ENCODE peak calls at places on chromosomes 5 and 9, in seven cellular contexts. One of them, this sample, is unnamed.

GRCh38 chr9:97696025-97696822 is 916 bp downstream of the XPA start:
- DNase-seq in brain microvascular endothelial cell: no peak
- DNase-seq in fibroblast of the aortic adventitia: peak
- DNase-seq in pancreas: no peak
- DNase-seq in lower leg skin: no peak
- DNase-seq in lower lobe of right lung: no peak
- DNase-seq in AG04449: no peak
- DNase-seq in this sample: no peak

GRCh38 chr9:110777201-110777842 is 108.7 kb downstream of the MUSK start:
- DNase-seq in brain microvascular endothelial cell: peak
- DNase-seq in fibroblast of the aortic adventitia: peak
- DNase-seq in pancreas: no peak
- DNase-seq in lower leg skin: no peak
- DNase-seq in lower lobe of right lung: no peak
- DNase-seq in AG04449: no peak
- DNase-seq in this sample: no peak

GRCh38 chr5:149264432-149265069 is 7.1 kb upstream of the AFAP1L1 start:
- DNase-seq in brain microvascular endothelial cell: no peak
- DNase-seq in fibroblast of the aortic adventitia: no peak
- DNase-seq in pancreas: peak
- DNase-seq in lower leg skin: no peak
- DNase-seq in lower lobe of right lung: no peak
- DNase-seq in AG04449: no peak
- DNase-seq in this sample: no peak

GRCh38 chr5:92237896-92238295 is 854.8 kb upstream of the ARRDC3 start:
- DNase-seq in brain microvascular endothelial cell: no peak
- DNase-seq in fibroblast of the aortic adventitia: no peak
- DNase-seq in pancreas: no peak
- DNase-seq in lower leg skin: no peak
- DNase-seq in lower lobe of right lung: no peak
- DNase-seq in AG04449: no peak
- DNase-seq in this sample: no peak

GRCh38 chr9:132079391-132080071 is at the start of gene MED27:
- DNase-seq in brain microvascular endothelial cell: peak
- DNase-seq in fibroblast of the aortic adventitia: peak
- DNase-seq in pancreas: peak
- DNase-seq in lower leg skin: peak
- DNase-seq in lower lobe of right lung: peak
- DNase-seq in AG04449: no peak
- DNase-seq in this sample: peak

GRCh38 chr5:6405591-6405990 is 27.2 kb upstream of the MED10 start:
- DNase-seq in brain microvascular endothelial cell: no peak
- DNase-seq in fibroblast of the aortic adventitia: no peak
- DNase-seq in pancreas: no peak
- DNase-seq in lower leg skin: peak
- DNase-seq in lower lobe of right lung: no peak
- DNase-seq in AG04449: no peak
- DNase-seq in this sample: no peak

GRCh38 chr9:94586814-94587213 is 6.8 kb downstream of the FBP2 start:
- DNase-seq in brain microvascular endothelial cell: peak
- DNase-seq in fibroblast of the aortic adventitia: peak
- DNase-seq in pancreas: no peak
- DNase-seq in lower leg skin: peak
- DNase-seq in lower lobe of right lung: no peak
- DNase-seq in AG04449: no peak
- DNase-seq in this sample: no peak

GRCh38 chr5:1183424-1184162 is 17.8 kb upstream of the SLC6A19 start:
- DNase-seq in brain microvascular endothelial cell: no peak
- DNase-seq in fibroblast of the aortic adventitia: no peak
- DNase-seq in pancreas: no peak
- DNase-seq in lower leg skin: no peak
- DNase-seq in lower lobe of right lung: peak
- DNase-seq in AG04449: no peak
- DNase-seq in this sample: no peak

GRCh38 chr5:178367351-178368120 is 134.9 kb upstream of the PHYKPL start:
- DNase-seq in brain microvascular endothelial cell: no peak
- DNase-seq in fibroblast of the aortic adventitia: no peak
- DNase-seq in pancreas: no peak
- DNase-seq in lower leg skin: no peak
- DNase-seq in lower lobe of right lung: peak
- DNase-seq in AG04449: no peak
- DNase-seq in this sample: no peak

GRCh38 chr5:60927450-60927849 is 17.4 kb downstream of the ERCC8 start:
- DNase-seq in brain microvascular endothelial cell: no peak
- DNase-seq in fibroblast of the aortic adventitia: no peak
- DNase-seq in pancreas: no peak
- DNase-seq in lower leg skin: no peak
- DNase-seq in lower lobe of right lung: no peak
- DNase-seq in AG04449: no peak
- DNase-seq in this sample: no peak

GRCh38 chr5:60929024-60929423 is 15.8 kb downstream of the ERCC8 start:
- DNase-seq in brain microvascular endothelial cell: no peak
- DNase-seq in fibroblast of the aortic adventitia: peak
- DNase-seq in pancreas: no peak
- DNase-seq in lower leg skin: no peak
- DNase-seq in lower lobe of right lung: no peak
- DNase-seq in AG04449: no peak
- DNase-seq in this sample: no peak
- TF ChIP-seq CTCF in brain microvascular endothelial cell: peak
- TF ChIP-seq CTCF in fibroblast of the aortic adventitia: no peak
- TF ChIP-seq CTCF in pancreas: no peak
- TF ChIP-seq CTCF in lower leg skin: no peak
- TF ChIP-seq CTCF in lower lobe of right lung: no peak
- TF ChIP-seq CTCF in AG04449: no peak
- TF ChIP-seq CTCF in this sample: no peak

DNA sequence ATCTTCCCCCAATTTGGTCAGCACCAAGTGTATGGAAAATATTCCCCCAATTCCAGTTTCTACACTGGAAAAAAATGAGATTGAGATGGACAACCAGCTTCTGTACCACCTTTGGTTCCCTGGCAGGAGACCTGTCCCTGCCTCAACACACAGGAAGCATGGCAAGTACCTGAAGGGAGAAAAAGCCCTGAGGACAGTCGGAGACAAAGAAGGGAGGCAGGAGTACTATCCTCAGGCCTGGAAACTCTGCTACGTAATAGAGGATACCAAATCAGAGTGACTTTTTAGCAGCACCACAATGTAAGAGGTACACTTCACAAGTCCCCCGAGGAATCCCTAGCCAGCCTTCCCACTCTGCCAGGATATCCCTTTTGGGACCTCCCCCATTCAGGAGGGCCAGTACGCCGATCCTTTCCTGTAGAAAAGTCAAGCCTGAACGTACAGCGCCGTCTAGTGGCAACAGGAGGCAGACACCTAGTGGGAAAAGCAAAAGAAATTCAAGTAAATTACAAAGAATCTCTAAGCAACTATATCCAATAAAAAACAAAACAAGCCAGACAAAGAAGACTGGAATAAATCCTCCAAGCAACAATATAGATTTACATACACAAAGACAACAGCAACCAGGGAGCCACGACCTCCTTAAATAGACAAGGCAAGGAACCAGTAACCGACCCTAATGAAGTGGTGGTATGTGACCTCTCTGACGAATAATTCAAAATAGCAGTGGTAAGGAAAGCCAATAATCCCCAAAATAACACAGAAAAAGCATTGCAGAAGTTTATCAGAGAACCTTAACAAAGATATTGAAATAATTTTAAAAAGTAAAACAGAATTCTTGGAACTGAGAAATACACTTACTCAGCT is 63.3 kb upstream of the SLCO6A1 start:
- DNase-seq in brain microvascular endothelial cell: peak
- DNase-seq in fibroblast of the aortic adventitia: peak
- DNase-seq in pancreas: no peak
- DNase-seq in lower leg skin: no peak
- DNase-seq in lower lobe of right lung: peak
- DNase-seq in AG04449: no peak
- DNase-seq in this sample: no peak
- TF ChIP-seq CTCF in brain microvascular endothelial cell: peak
- TF ChIP-seq CTCF in fibroblast of the aortic adventitia: peak
- TF ChIP-seq CTCF in pancreas: no peak
- TF ChIP-seq CTCF in lower leg skin: no peak
- TF ChIP-seq CTCF in lower lobe of right lung: peak
- TF ChIP-seq CTCF in AG04449: peak
- TF ChIP-seq CTCF in this sample: peak

DNA sequence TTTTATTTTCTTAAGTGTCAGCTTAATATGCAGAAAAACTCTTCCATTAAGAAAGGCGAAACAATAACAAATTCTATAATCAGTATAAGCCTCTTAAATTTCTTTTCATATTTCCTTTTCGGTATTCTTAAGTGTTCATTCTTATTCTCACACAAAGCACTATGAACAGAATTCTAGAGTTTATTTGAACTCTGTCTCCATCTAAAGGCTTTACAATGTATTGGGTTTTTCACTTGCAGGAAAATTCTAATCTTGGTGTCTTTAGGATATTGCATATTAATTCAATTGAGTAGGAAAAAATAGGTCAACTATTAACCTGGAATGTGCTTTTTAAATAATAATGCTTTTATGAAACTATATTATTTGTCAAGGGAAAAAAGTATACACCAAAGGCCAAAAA is 166.6 kb downstream of the SLF1 start:
- DNase-seq in brain microvascular endothelial cell: no peak
- DNase-seq in fibroblast of the aortic adventitia: peak
- DNase-seq in pancreas: no peak
- DNase-seq in lower leg skin: no peak
- DNase-seq in lower lobe of right lung: no peak
- DNase-seq in AG04449: no peak
- DNase-seq in this sample: no peak
- TF ChIP-seq CTCF in brain microvascular endothelial cell: no peak
- TF ChIP-seq CTCF in fibroblast of the aortic adventitia: peak
- TF ChIP-seq CTCF in pancreas: no peak
- TF ChIP-seq CTCF in lower leg skin: no peak
- TF ChIP-seq CTCF in lower lobe of right lung: no peak
- TF ChIP-seq CTCF in AG04449: no peak
- TF ChIP-seq CTCF in this sample: no peak

DNA sequence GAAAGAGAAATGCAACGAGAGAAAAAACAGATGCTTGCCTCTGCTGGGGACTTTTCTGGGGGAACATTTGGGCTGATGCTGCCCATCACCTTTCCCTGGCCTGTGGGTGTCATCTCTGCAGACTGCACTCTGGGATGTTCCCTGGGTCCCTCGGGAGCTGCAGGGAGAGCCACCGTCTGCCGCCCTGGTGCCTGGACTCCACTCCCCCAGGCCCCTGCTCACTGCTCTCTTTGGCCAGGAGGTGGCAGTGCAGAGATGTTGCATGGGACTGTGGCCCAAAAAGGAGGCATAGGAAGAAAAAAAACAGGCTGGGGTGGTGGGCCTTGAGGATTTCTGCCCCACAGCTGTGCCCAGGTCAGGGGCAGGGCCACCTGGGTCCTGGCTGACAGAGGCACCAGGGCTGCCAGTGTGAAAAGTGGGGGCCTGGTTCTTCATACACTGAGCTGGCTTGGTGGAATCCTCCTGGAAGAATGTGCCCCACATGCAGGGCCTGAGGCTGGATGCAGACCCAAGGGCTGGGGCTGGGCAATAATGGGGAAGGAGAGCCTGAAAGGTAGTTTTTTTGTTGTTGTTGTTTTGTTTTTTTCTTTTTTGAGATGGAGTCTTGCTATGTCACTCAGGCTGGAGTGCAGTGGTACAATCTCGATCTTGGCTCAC is 353.6 kb downstream of the SLIT3 start:
- DNase-seq in brain microvascular endothelial cell: peak
- DNase-seq in fibroblast of the aortic adventitia: peak
- DNase-seq in pancreas: peak
- DNase-seq in lower leg skin: no peak
- DNase-seq in lower lobe of right lung: no peak
- DNase-seq in AG04449: no peak
- DNase-seq in this sample: no peak
- TF ChIP-seq CTCF in brain microvascular endothelial cell: peak
- TF ChIP-seq CTCF in fibroblast of the aortic adventitia: peak
- TF ChIP-seq CTCF in pancreas: peak
- TF ChIP-seq CTCF in lower leg skin: no peak
- TF ChIP-seq CTCF in lower lobe of right lung: peak
- TF ChIP-seq CTCF in AG04449: peak
- TF ChIP-seq CTCF in this sample: peak

DNA sequence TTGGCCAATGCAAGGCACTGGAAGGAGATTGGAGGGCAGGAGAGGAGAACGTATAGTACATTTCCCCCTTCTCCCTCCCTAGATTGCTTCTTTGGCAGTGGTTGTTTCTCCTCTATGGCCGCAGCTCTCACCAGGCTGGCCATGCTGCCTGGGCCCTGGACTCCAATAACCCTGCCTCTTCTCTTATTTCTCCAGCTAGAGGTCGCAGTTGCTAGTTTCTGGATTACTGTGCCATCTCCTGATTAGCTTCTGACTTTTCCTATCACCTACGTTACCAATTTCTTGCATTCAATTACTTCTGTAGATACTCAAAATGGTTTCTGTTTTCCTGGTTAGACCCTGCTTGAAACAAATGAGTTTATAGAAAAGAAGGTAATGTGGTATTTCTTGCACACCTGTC is 2.4 kb upstream of the MACIR start:
- DNase-seq in brain microvascular endothelial cell: no peak
- DNase-seq in fibroblast of the aortic adventitia: no peak
- DNase-seq in pancreas: peak
- DNase-seq in lower leg skin: no peak
- DNase-seq in lower lobe of right lung: no peak
- DNase-seq in AG04449: no peak
- DNase-seq in this sample: no peak
- TF ChIP-seq CTCF in brain microvascular endothelial cell: peak
- TF ChIP-seq CTCF in fibroblast of the aortic adventitia: peak
- TF ChIP-seq CTCF in pancreas: peak
- TF ChIP-seq CTCF in lower leg skin: no peak
- TF ChIP-seq CTCF in lower lobe of right lung: no peak
- TF ChIP-seq CTCF in AG04449: no peak
- TF ChIP-seq CTCF in this sample: no peak

This sample was measured in CD14-positive monocyte.